ENCODE peak calls at places on chromosomes 2 and 18, in nine cellular contexts. E is right lobe of liver, M is thyroid gland, C is heart left ventricle, X is transverse colon, O is gastrocnemius medialis, K is sigmoid colon, P is ovary, V is stomach. Q is an unnamed sample.

GRCh38 chr2:188327518-188328205 is 36.0 kb downstream of the GULP1 start:
- DNase-seq in E (no peak), M (no peak), C (no peak), X (no peak), O (no peak), K (no peak), P (no peak), V (no peak), Q (no peak)

GRCh38 chr2:104848526-104848925 is 5.4 kb upstream of the POU3F3 start:
- DNase-seq in E (no peak), M (no peak), C (no peak), X (no peak), O (no peak), K (no peak), P (no peak), V (no peak), Q (no peak)

GRCh38 chr2:149184994-149185393 is 145.4 kb upstream of the LYPD6 start:
- DNase-seq in E (no peak), M (no peak), C (no peak), X (no peak), O (no peak), K (no peak), P (no peak), V (no peak), Q (no peak)

GRCh38 chr2:32425719-32426141 is 68.9 kb downstream of the BIRC6 start:
- DNase-seq in E (no peak), M (no peak), C (no peak), X (no peak), O (no peak), K (no peak), P (no peak), V (no peak), Q (no peak)

GRCh38 chr2:239935789-239936758 is 89.1 kb downstream of the NDUFA10 start:
- DNase-seq in E (peak; percentile 51), M (peak; percentile 82), C (peak; percentile 2), X (no peak), O (no peak), K (peak; percentile 50), P (peak; percentile 6), V (peak; percentile 17), Q (no peak)

GRCh38 chr2:195995499-195995898 is 73.1 kb downstream of the DNAH7 start:
- DNase-seq in E (no peak), M (no peak), C (no peak), X (no peak), O (no peak), K (no peak), P (no peak), V (no peak), Q (no peak)

GRCh38 chr2:42031281-42031680 is 16.5 kb upstream of the PKDCC start:
- DNase-seq in E (no peak), M (no peak), C (no peak), X (no peak), O (no peak), K (no peak), P (no peak), V (no peak), Q (no peak)

GRCh38 chr2:667332-668000 is 9.7 kb downstream of the TMEM18 start:
- DNase-seq in E (no peak), M (no peak), C (no peak), X (no peak), O (no peak), K (no peak), P (no peak), V (no peak), Q (no peak)

DNA sequence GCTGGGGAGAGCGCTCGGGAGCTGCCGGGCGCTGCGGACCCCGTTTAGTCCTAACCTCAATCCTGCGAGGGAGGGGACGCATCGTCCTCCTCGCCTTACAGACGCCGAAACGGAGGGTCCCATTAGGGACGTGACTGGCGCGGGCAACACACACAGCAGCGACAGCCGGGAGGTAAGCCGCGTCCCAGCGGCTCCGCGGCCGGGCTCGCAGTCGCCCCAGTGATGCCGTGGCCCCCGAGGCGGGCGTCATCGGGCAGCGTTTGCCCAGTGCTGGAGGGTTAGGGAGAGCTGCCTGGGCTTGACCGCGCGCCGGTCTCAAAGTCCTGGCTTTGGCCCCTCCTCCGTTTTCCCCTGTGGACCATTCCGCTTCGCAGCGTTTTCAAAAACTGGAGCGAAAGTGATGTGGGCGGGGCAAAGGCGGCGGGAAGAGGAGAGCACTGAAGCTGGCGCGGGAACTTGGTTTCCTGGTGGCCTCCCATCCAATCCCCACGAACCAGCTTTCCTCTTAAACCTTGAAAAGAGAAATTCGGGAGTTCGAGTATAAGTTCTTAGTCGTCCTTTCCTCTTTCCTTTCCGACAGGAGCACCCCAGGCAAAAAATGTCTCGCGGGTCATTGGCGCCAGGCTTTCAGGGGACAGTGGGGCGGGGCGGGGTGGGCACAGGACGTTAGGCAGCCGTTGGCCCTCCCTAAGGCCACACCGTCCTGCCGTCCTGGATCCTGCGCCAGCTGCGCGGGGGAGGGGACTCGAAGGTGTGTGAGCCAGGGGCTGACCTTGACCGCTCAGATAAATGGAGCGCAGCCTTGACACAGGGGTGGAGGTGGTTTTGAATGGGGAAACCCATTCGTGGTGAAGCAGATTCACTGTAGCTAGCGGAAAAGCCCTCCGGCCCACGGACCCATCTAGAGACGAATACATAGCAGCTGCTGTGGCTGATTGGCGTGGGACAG is 819 bp downstream of the TYMS start:
- DNase-seq in E (peak; percentile 89), M (peak; percentile 86), C (peak; percentile 79), X (peak; percentile 91), O (peak; percentile 14), K (peak; percentile 88), P (peak; percentile 81), V (peak; percentile 84), Q (no peak)
- TF ChIP-seq POLR2A in E (peak; percentile 49), M (no peak), C (no peak), X (peak; percentile 63), O (no peak), K (no peak), P (no peak), V (no peak), Q (no peak)

GRCh38 chr2:216447293-216447692 is 35.0 kb downstream of the SMARCAL1 start:
- DNase-seq in E (no peak), M (no peak), C (peak; percentile 34), X (no peak), O (no peak), K (no peak), P (no peak), V (no peak), Q (no peak)

GRCh38 chr2:216450784-216451183 is 38.5 kb downstream of the SMARCAL1 start:
- DNase-seq in E (no peak), M (no peak), C (no peak), X (no peak), O (no peak), K (no peak), P (no peak), V (no peak), Q (no peak)

GRCh38 chr2:216450346-216450745 is 38.1 kb downstream of the SMARCAL1 start:
- DNase-seq in E (no peak), M (no peak), C (no peak), X (no peak), O (no peak), K (no peak), P (no peak), V (no peak), Q (no peak)

GRCh38 chr2:216446343-216446742 is 34.1 kb downstream of the SMARCAL1 start:
- DNase-seq in E (no peak), M (no peak), C (no peak), X (no peak), O (no peak), K (no peak), P (no peak), V (no peak), Q (no peak)

GRCh38 chr2:216448829-216449228 is 36.5 kb downstream of the SMARCAL1 start:
- DNase-seq in E (no peak), M (no peak), C (no peak), X (no peak), O (no peak), K (no peak), P (no peak), V (no peak), Q (no peak)
- H3K36me3 ChIP-seq in E (peaks cover 11% of the 10 kb centered on the region), M (peaks cover 43% of the 10 kb centered on the region), C (peaks cover 96% of the 10 kb centered on the region), X (peaks cover 65% of the 10 kb centered on the region), O (peaks cover 79% of the 10 kb centered on the region), K (peaks cover 53% of the 10 kb centered on the region), P (no peaks in the 10 kb centered on the region), V (peaks cover 99% of the 10 kb centered on the region), Q (peaks cover 45% of the 10 kb centered on the region)

GRCh38 chr18:48028081-48028480 is 97.6 kb upstream of the SMAD2 start:
- DNase-seq in E (no peak), M (no peak), C (no peak), X (no peak), O (no peak), K (peak; percentile 20), P (no peak), V (no peak), Q (no peak)
- TF ChIP-seq CTCF in E (no peak), M (no peak), C (no peak), X (no peak), O (no peak), K (no peak), P (no peak), V (no peak), Q (no peak)

GRCh38 chr18:63158676-63159291 is 160.8 kb downstream of the BCL2 start:
- DNase-seq in E (no peak), M (no peak), C (no peak), X (no peak), O (no peak), K (no peak), P (no peak), V (no peak), Q (no peak)

GRCh38 chr18:63161728-63162195 is 157.8 kb downstream of the BCL2 start:
- DNase-seq in E (no peak), M (peak; percentile 29), C (peak; percentile 71), X (peak; percentile 78), O (peak; percentile 80), K (peak; percentile 84), P (peak; percentile 70), V (peak; percentile 62), Q (peak; percentile 41)

GRCh38 chr18:63161032-63161727 is 158.4 kb downstream of the BCL2 start:
- DNase-seq in E (no peak), M (no peak), C (no peak), X (no peak), O (no peak), K (no peak), P (no peak), V (no peak), Q (no peak)

GRCh38 chr18:63159590-63159989 is 160.0 kb downstream of the BCL2 start:
- DNase-seq in E (no peak), M (no peak), C (no peak), X (peak; percentile 39), O (no peak), K (no peak), P (no peak), V (no peak), Q (no peak)

DNA sequence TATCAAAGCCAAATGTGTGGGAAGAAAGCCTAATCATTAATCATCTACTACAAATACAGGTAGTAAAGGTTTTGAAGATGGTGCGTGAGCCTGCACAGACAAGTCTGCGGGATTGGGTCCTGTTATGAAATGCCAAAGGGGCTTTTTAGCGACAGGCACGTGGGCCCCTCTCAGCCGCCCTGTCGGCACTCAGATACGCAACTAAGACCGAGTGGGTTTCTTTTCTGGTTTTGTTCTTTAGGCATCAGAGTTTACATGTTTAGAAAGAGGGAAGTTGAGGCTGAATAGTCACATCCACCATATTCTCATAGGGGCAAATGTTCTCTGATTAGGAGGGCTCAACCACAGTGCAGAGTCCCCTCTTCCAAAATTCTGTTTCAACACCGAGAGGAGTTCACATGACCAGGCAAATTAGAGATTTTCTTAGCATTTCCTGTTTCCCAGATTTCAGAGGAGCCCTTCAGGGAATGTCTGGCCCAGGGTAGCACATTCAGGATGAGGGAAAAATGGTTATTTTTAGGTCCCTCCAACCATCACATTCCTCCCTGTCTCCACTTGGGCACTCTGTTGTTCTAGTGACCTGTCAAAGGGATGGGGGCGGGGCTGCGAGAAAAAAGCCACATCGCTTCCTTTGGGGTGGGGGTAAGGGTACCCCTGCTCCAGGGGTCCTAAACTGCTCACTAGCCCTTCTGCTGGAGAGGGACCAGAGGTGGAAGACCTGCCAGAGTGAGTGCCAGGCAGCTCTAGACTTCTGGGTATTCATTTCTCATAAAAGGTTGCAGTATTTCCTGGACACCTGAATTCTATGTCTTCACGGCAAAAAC is 159.2 kb downstream of the BCL2 start:
- DNase-seq in E (no peak), M (no peak), C (no peak), X (no peak), O (no peak), K (no peak), P (no peak), V (no peak), Q (no peak)
- TF ChIP-seq POLR2A in E (no peak), M (no peak), C (no peak), X (no peak), O (no peak), K (no peak), P (no peak), V (no peak), Q (no peak)

Q was measured in esophagus squamous epithelium.